ENCODE peak calls at places on chromosome 21, in five cellular contexts. E is A549, Z is K562, C is HepG2, F is GM12878. O is an unnamed sample.

GRCh38 chr21:43868461-43868860 is 3.4 kb downstream of the AGPAT3 start:
- DNase-seq in C (no peak), Z (no peak), F (no peak), E (no peak), O (no peak)

GRCh38 chr21:34020005-34020847 is 53.2 kb upstream of the MRPS6 start:
- DNase-seq in E (peak; percentile 6), C (peak; percentile 19), Z (no peak), F (peak; percentile 92), O (no peak)

GRCh38 chr21:29342394-29342957 is 43.8 kb downstream of the BACH1 start:
- DNase-seq in F (peak; percentile 32), C (no peak), Z (no peak), E (peak; percentile 11), O (no peak)

GRCh38 chr21:45140346-45140940 is 66.1 kb downstream of the ADARB1 start:
- DNase-seq in C (peak; percentile 86), E (peak; percentile 89), Z (peak; percentile 86), F (no peak), O (peak; percentile 68)

GRCh38 chr21:15741510-15741909 is 11.7 kb downstream of the USP25 start:
- DNase-seq in Z (no peak), C (no peak), E (no peak), F (no peak), O (no peak)

GRCh38 chr21:18170829-18171228 is 73.8 kb upstream of the CHODL start:
- DNase-seq in F (no peak), Z (no peak), E (no peak), C (no peak), O (no peak)

GRCh38 chr21:43824250-43824882 is 35.0 kb downstream of the RRP1 start:
- DNase-seq in E (peak; percentile 9), F (no peak), Z (no peak), C (no peak), O (no peak)

GRCh38 chr21:44751186-44751798 is 39.9 kb upstream of the TSPEAR start:
- DNase-seq in F (no peak), C (no peak), E (no peak), Z (no peak), O (no peak)

GRCh38 chr21:29080454-29080930 is 7.0 kb upstream of the CCT8 start:
- DNase-seq in C (no peak), E (no peak), F (no peak), Z (no peak), O (no peak)

GRCh38 chr21:19712441-19712840 is 1285.8 kb upstream of the NCAM2 start:
- DNase-seq in F (no peak), Z (no peak), C (no peak), E (no peak), O (no peak)

GRCh38 chr21:36806103-36806502 is 107.2 kb downstream of the SIM2 start:
- DNase-seq in F (no peak), C (no peak), E (no peak), Z (no peak), O (no peak)
- TF ChIP-seq HDAC2 in F (no peak), C (no peak), E (no peak), Z (no peak), O (no peak)

GRCh38 chr21:41185802-41186201 is 17.8 kb downstream of the BACE2 start:
- DNase-seq in Z (no peak), E (no peak), F (no peak), C (no peak), O (no peak)
- TF ChIP-seq HDAC2 in Z (no peak), E (no peak), F (no peak), C (no peak), O (no peak)

DNA sequence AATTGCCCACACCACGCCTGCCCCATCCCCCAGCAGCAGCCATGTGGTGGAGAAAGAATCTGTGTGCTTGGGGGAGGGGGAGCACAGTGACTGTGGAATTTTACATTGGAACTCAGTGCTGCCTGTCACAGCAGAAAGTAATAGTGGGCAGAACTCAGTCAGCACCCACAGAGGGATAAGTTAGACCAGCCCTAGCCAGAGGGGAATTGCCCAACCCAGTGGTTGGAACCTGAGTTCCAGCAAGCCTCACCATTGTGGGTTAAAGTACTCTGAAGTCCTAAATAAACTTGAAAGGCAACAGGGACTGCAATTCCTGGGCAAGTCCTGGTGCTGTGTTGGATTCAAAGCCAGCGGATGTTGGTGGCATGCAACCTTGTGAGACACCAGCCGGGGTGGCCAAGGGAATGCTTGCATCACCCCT is 88.8 kb downstream of the MRPL39 start:
- DNase-seq in E (no peak), F (no peak), C (no peak), Z (no peak), O (no peak)
- TF ChIP-seq HDAC2 in E (no peak), F (no peak), C (no peak), Z (no peak), O (no peak)

DNA sequence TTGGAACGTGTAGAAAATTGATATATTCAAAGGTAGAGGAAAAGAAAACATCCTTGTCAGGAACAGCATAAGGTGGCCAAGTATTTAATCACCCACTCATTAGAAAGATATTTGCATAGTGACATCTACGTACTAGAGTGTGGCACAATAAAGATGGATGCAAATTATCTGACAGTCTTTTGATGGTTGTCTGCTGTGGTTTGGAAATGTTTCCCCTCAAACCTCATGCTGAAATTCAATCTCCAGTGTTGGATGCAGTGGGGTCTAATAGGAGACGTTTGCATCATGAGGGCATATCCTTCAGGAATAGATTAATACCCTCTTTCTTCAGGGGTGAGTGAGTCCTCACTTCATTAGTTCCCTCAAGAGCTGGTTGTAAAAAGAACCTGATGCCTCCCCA is 34.1 kb upstream of the RUNX1 start:
- DNase-seq in C (no peak), Z (no peak), E (no peak), F (no peak), O (no peak)
- TF ChIP-seq HDAC2 in C (no peak), Z (no peak), E (no peak), F (no peak), O (no peak)

DNA sequence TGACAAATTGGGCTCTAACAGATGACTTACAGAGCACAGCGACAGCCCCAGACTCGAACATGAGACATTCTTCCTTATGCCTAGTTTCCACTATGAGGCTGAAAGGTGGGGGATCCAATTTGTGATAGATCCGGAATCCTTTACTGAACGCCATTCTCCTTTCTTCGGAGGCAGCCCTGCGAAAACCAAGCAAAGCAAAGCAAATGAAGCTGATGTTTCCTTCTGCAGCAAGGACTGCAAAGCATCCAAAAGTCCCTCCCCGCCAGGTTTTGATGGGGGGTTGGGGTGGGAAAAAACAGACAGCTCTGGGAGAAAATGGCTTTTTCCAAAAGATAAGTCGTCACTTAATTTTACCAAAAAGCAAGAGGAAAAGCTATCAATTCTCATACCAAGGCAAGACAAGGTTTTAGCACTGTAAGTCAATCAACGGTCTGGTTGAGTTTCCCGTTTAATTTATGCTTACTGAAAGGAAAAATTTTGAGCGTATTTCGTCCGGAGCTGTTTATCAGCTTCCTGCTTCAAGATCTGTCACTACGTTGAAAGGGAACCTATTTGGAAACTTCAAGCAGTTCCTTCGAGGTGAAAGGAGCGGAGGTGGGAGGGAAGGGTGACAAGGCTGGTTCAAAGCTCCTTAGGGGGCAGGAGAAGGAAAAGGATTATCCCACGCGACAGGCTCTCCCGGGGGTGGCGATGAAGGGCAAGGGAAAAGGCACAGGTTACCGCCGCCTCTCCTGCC is 903 bp downstream of the SYNJ1 start:
- DNase-seq in Z (peak; percentile 67), C (no peak), E (peak; percentile 6), F (no peak), O (no peak)
- TF ChIP-seq HDAC2 in Z (no peak), C (no peak), E (no peak), F (no peak), O (peak; percentile 21)

GRCh38 chr21:21997390-21998333 is 999.5 kb downstream of the NCAM2 start:
- DNase-seq in F (no peak), Z (no peak), E (no peak), C (no peak), O (no peak)

GRCh38 chr21:21996891-21997290 is 998.7 kb downstream of the NCAM2 start:
- DNase-seq in E (no peak), Z (no peak), C (no peak), F (no peak), O (no peak)
- TF ChIP-seq HDAC2 in E (no peak), Z (no peak), C (no peak), F (no peak), O (no peak)